ENCODE peak calls at places on chromosome 4, in six cellular contexts. Z is fibroblast of mammary gland, G is GM10248, K is naive B cell, S is pons, M is SHP77. Q is an unnamed sample.

GRCh38 chr4:111792592-111792991 is 352.7 kb upstream of the FAM241A start:
- DNase-seq in G (no peak), Z (no peak), M (no peak), S (no peak), K (no peak), Q (no peak)

GRCh38 chr4:88981571-88981970 is 75.4 kb downstream of the FAM13A start:
- DNase-seq in M (no peak), G (no peak), Z (no peak), S (no peak), K (no peak), Q (peak)

GRCh38 chr4:184802203-184803015 is 23.4 kb downstream of the ACSL1 start:
- DNase-seq in K (no peak), G (no peak), Z (peak), S (no peak), M (no peak), Q (no peak)

GRCh38 chr4:15779336-15779735 is 1.2 kb downstream of the CD38 start:
- DNase-seq in K (no peak), M (no peak), S (peak), Z (peak), G (no peak), Q (peak)

GRCh38 chr4:519203-519651 is 20.2 kb downstream of the PIGG start:
- DNase-seq in S (no peak), K (no peak), G (no peak), M (no peak), Z (no peak), Q (no peak)

GRCh38 chr4:80127870-80128419 is 54.9 kb upstream of the ANTXR2 start:
- DNase-seq in M (no peak), S (no peak), K (no peak), Z (no peak), G (no peak), Q (no peak)

GRCh38 chr4:47270226-47270888 is 193.1 kb downstream of the COMMD8 start:
- DNase-seq in G (no peak), K (no peak), Z (no peak), S (peak), M (no peak), Q (no peak)

GRCh38 chr4:118921736-118922135 is 33.1 kb downstream of the SYNPO2 start:
- DNase-seq in K (no peak), G (no peak), M (no peak), S (no peak), Z (no peak), Q (no peak)

GRCh38 chr4:950136-951020 is 18.1 kb downstream of the TMEM175 start:
- DNase-seq in K (no peak), S (no peak), M (no peak), G (no peak), Z (no peak), Q (no peak)

GRCh38 chr4:649751-650310 is 24.2 kb downstream of the ATP5ME start:
- DNase-seq in Z (no peak), K (no peak), G (no peak), M (no peak), S (no peak), Q (no peak)

GRCh38 chr4:88320780-88321373 is 36.5 kb upstream of the PPM1K start:
- DNase-seq in Z (no peak), K (peak), G (peak), M (no peak), S (peak), Q (peak)

GRCh38 chr4:145315828-145316227 is 135.4 kb upstream of the OTUD4 start:
- DNase-seq in S (no peak), G (no peak), K (no peak), M (no peak), Z (peak), Q (no peak)

GRCh38 chr4:101730291-101731117 is 60.0 kb upstream of the BANK1 start:
- DNase-seq in G (peak), S (peak), Z (peak), M (peak), K (peak), Q (peak)

GRCh38 chr4:26692014-26692726 is 108.3 kb downstream of the TBC1D19 start:
- DNase-seq in M (no peak), S (no peak), G (no peak), K (no peak), Z (no peak), Q (no peak)

GRCh38 chr4:47383829-47384427 is 79.6 kb downstream of the COMMD8 start:
- DNase-seq in K (no peak), M (peak), Z (peak), S (peak), G (peak), Q (peak)

GRCh38 chr4:165207431-165208321 is at the start of gene KLHL2:
- DNase-seq in Z (peak), K (peak), G (peak), M (peak), S (peak), Q (peak)

GRCh38 chr4:52103314-52103713 is 52.2 kb downstream of the SPATA18 start:
- DNase-seq in Z (peak), K (no peak), S (peak), M (no peak), G (no peak), Q (peak)

GRCh38 chr4:94131212-94131611 is 76.5 kb upstream of the SMARCAD1 start:
- DNase-seq in K (no peak), G (no peak), Z (no peak), S (no peak), M (no peak), Q (no peak)

GRCh38 chr4:17029432-17029831 is 131.0 kb upstream of the LDB2 start:
- DNase-seq in G (no peak), Z (no peak), K (no peak), S (no peak), M (no peak), Q (no peak)

GRCh38 chr4:158775091-158775651 is 6.3 kb downstream of the FNIP2 start:
- DNase-seq in M (no peak), Z (peak), S (peak), K (no peak), G (no peak), Q (peak)

GRCh38 chr4:24768604-24769003 is 26.8 kb upstream of the SOD3 start:
- DNase-seq in Z (no peak), K (no peak), S (no peak), G (peak), M (no peak), Q (no peak)

GRCh38 chr4:147361726-147362125 is 119.2 kb upstream of the EDNRA start:
- DNase-seq in S (peak), K (no peak), Z (peak), M (no peak), G (no peak), Q (peak)

GRCh38 chr4:145938618-145939177 is at the start of gene ZNF827:
- DNase-seq in G (peak), S (peak), M (peak), Z (peak), K (peak), Q (peak)

GRCh38 chr4:90226734-90227133 is 99.5 kb downstream of the CCSER1 start:
- DNase-seq in S (no peak), K (no peak), M (no peak), Z (peak), G (no peak), Q (no peak)